ENCODE peak calls at places on chromosomes 16 and 17, in eight cellular contexts. A, F, V, Q, C, D, N and K are unnamed samples.

GRCh38 chr17:63445571-63446217 is 412 bp downstream of the CYB561 start:
- DNase-seq in N (no peak), Q (no peak), V (no peak), D (no peak), F (no peak), C (peak), A (peak), K (no peak)

GRCh38 chr16:4415538-4416199 is 727 bp downstream of the CORO7 start:
- DNase-seq in A (no peak), C (peak), Q (no peak), D (no peak), V (peak), F (no peak), N (no peak), K (no peak)

GRCh38 chr16:35733971-35734702 is 2274.7 kb downstream of the TP53TG3F start:
- DNase-seq in D (no peak), N (no peak), C (no peak), A (no peak), V (no peak), F (no peak), Q (no peak), K (no peak)

GRCh38 chr16:19136549-19137196 is 22.9 kb downstream of the ITPRIPL2 start:
- DNase-seq in A (peak), C (peak), Q (no peak), V (no peak), F (no peak), D (no peak), N (no peak), K (no peak)

GRCh38 chr16:57563487-57563750 is 21.0 kb downstream of the ADGRG5 start:
- DNase-seq in N (no peak), F (no peak), D (no peak), Q (no peak), A (no peak), V (no peak), C (no peak), K (no peak)

GRCh38 chr17:4893272-4893671 is 6.1 kb upstream of the C17orf107 start:
- DNase-seq in F (no peak), N (no peak), C (no peak), Q (no peak), A (no peak), V (no peak), D (no peak), K (no peak)

GRCh38 chr17:50051082-50051576 is 4.8 kb upstream of the ITGA3 start:
- DNase-seq in V (peak), A (peak), Q (no peak), N (no peak), C (no peak), F (no peak), D (no peak), K (no peak)

GRCh38 chr17:81159611-81160265 is 5.6 kb upstream of the PVALEF start:
- DNase-seq in V (no peak), Q (no peak), A (no peak), F (no peak), N (no peak), D (no peak), C (no peak), K (no peak)